ENCODE peak calls at places on chromosomes 3 and 15, in nine cellular contexts. K is mammary epithelial cell, W is heart right ventricle, Z is fibroblast of lung, H is dorsolateral prefrontal cortex, L is body of pancreas, N is brain microvascular endothelial cell, B is ovary, A is Panc1. E is an unnamed sample.

GRCh38 chr15:95853350-95853749 is 477.1 kb upstream of the NR2F2 start:
- DNase-seq in B (no peak), W (no peak), Z (no peak), A (no peak), N (no peak), L (no peak), H (no peak), K (no peak), E (no peak)

GRCh38 chr15:95520511-95520910 is 810.0 kb upstream of the NR2F2 start:
- DNase-seq in N (no peak), L (no peak), K (peak; percentile 37), H (no peak), W (no peak), A (no peak), Z (peak; percentile 49), B (no peak), E (no peak)

GRCh38 chr3:146164071-146164470 is 3.1 kb upstream of the PLOD2 start:
- DNase-seq in Z (peak; percentile 62), W (no peak), L (no peak), A (no peak), K (no peak), N (no peak), H (no peak), B (no peak), E (no peak)

GRCh38 chr3:138809506-138810266 is 25.0 kb downstream of the PIK3CB start:
- DNase-seq in K (no peak), B (no peak), A (no peak), Z (no peak), H (no peak), W (no peak), L (no peak), N (no peak), E (no peak)

GRCh38 chr3:13841141-13841540 is 38.7 kb downstream of the WNT7A start:
- DNase-seq in W (no peak), B (no peak), Z (no peak), K (peak; percentile 19), A (no peak), N (no peak), L (no peak), H (no peak), E (no peak)

GRCh38 chr3:41716391-41716910 is 245.5 kb downstream of the ULK4 start:
- DNase-seq in K (no peak), L (no peak), N (no peak), A (no peak), Z (peak; percentile 8), H (no peak), W (no peak), B (no peak), E (peak; percentile 5)

GRCh38 chr15:101536166-101536874 is 46.8 kb upstream of the PCSK6 start:
- DNase-seq in Z (peak; percentile 3), W (no peak), H (no peak), A (no peak), B (no peak), L (no peak), K (peak; percentile 8), N (no peak), E (no peak)

GRCh38 chr3:58092516-58092915 is 84.3 kb downstream of the FLNB start:
- DNase-seq in K (no peak), W (no peak), Z (no peak), H (no peak), B (no peak), A (no peak), L (no peak), N (no peak), E (no peak)

GRCh38 chr15:74964794-74965193 is 8.2 kb upstream of the RPP25 start:
- DNase-seq in L (peak; percentile 26), Z (peak; percentile 21), W (no peak), B (no peak), K (no peak), H (no peak), A (no peak), N (peak; percentile 39), E (no peak)

GRCh38 chr3:87298111-87298718 is 21.8 kb upstream of the POU1F1 start:
- DNase-seq in H (no peak), Z (peak; percentile 24), K (peak; percentile 22), L (no peak), W (no peak), B (no peak), A (no peak), N (no peak), E (peak; percentile 30)

GRCh38 chr3:15405448-15406050 is 21.8 kb downstream of the METTL6 start:
- DNase-seq in W (no peak), L (peak; percentile 37), B (no peak), Z (peak; percentile 56), N (peak; percentile 40), A (no peak), H (no peak), K (peak; percentile 38), E (peak; percentile 32)

GRCh38 chr3:143471705-143472104 is 352.1 kb downstream of the CHST2 start:
- DNase-seq in L (no peak), N (no peak), W (no peak), B (no peak), Z (no peak), A (no peak), H (no peak), K (no peak), E (no peak)

GRCh38 chr3:25021816-25022215 is 406.2 kb upstream of the RARB start:
- DNase-seq in A (no peak), L (no peak), K (peak; percentile 8), W (no peak), B (no peak), N (peak; percentile 49), Z (peak; percentile 51), H (no peak), E (peak; percentile 2)

GRCh38 chr3:100206687-100207086 is 54.1 kb upstream of the TBC1D23 start:
- DNase-seq in K (no peak), B (no peak), Z (no peak), A (no peak), L (no peak), H (no peak), N (no peak), W (no peak), E (no peak)

GRCh38 chr3:14441240-14441919 is 39.0 kb downstream of the SLC6A6 start:
- DNase-seq in A (no peak), B (no peak), K (peak; percentile 34), N (no peak), L (no peak), H (no peak), W (peak; percentile 68), Z (no peak), E (no peak)

GRCh38 chr3:38649500-38650247 is at the start of gene SCN5A:
- DNase-seq in K (no peak), N (no peak), B (peak; percentile 68), W (peak; percentile 71), H (no peak), Z (no peak), A (no peak), L (peak; percentile 45), E (peak; percentile 37)

GRCh38 chr3:113535898-113536297 is 3.5 kb downstream of the SIDT1 start:
- DNase-seq in W (no peak), A (no peak), B (no peak), L (no peak), N (no peak), Z (no peak), K (no peak), H (no peak), E (no peak)
- TF ChIP-seq CTCF in W (no peak), A (peak; percentile 64), B (no peak), L (no peak), N (peak; percentile 35), Z (no peak), K (peak; percentile 4), H (no peak), E (no peak)

GRCh38 chr15:68335655-68336054 is 58.1 kb downstream of the FEM1B start:
- DNase-seq in W (peak; percentile 51), L (no peak), N (no peak), H (no peak), Z (no peak), A (no peak), K (no peak), B (no peak), E (no peak)
- H3K27ac ChIP-seq in W (peak overlapping the region; percentile 71), L (peak overlapping the region; percentile 79), N (no peak overlapping the region), H (no peak overlapping the region), Z (no peak overlapping the region), A (no peak overlapping the region), K (no peak overlapping the region), B (no peak overlapping the region), E (peak overlapping the region; percentile 64)

DNA sequence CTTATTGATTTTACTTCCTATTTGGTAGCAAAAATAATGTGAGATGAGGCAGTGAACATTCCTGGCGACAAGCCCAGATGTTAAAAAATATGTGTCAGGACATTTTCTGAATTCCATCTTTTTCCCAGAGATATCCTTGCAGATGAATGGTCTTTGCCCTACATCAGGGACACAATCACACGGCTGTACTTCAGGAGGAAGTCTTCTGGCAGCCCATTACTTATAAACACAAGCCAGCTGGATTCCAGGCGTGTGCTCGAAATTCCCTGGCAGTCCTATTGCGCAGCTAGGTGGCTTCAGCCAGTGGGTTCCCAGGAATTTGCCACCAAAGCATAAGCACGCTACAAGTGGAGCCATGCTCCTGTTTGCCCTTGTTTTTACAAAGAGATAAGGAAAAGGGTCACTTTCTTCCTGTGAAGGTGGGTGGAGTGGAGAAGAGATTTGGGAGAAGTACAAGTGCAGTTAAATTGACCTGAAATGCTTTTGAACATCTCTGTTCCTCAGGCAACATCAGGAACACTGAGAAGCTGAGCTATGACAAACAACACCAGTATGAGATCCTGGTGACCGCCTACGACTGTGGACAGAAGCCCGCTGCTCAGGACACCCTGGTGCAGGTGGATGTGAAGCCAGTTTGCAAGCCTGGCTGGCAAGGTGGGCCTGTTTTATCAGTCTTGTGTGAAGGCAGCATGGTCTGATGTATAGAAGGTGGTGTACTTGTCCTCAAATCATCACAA is 257.1 kb upstream of the TRIM42 start:
- DNase-seq in W (no peak), L (peak; percentile 54), A (no peak), B (no peak), Z (peak; percentile 86), K (no peak), N (peak; percentile 71), H (no peak), E (no peak)
- TF ChIP-seq CTCF in W (peak; percentile 17), L (peak; percentile 40), A (no peak), B (no peak), Z (no peak), K (no peak), N (no peak), H (no peak), E (no peak)

GRCh38 chr3:8777201-8777977 is 8.0 kb upstream of the OXTR start:
- DNase-seq in B (no peak), Z (peak; percentile 72), A (no peak), H (no peak), N (no peak), W (no peak), L (no peak), K (no peak), E (no peak)

GRCh38 chr3:8773941-8774542 is 4.6 kb upstream of the OXTR start:
- DNase-seq in Z (no peak), B (no peak), N (no peak), L (no peak), W (no peak), H (no peak), A (no peak), K (no peak), E (no peak)

GRCh38 chr3:8776406-8776805 is 7.0 kb upstream of the OXTR start:
- DNase-seq in L (no peak), B (no peak), A (no peak), W (no peak), K (peak; percentile 86), H (no peak), N (peak; percentile 94), Z (peak; percentile 95), E (no peak)

GRCh38 chr3:8777978-8778267 is 8.5 kb upstream of the OXTR start:
- DNase-seq in N (no peak), B (no peak), Z (peak; percentile 16), W (no peak), A (no peak), K (no peak), H (no peak), L (no peak), E (no peak)

GRCh38 chr3:8775602-8776001 is 6.2 kb upstream of the OXTR start:
- DNase-seq in B (no peak), L (no peak), Z (no peak), H (no peak), W (no peak), N (no peak), A (no peak), K (no peak), E (no peak)
- H3K27ac ChIP-seq in B (no peak overlapping the region), L (no peak overlapping the region), Z (no peak overlapping the region), H (no peak overlapping the region), W (no peak overlapping the region), N (peak overlapping the region; percentile 94), A (no peak overlapping the region), K (no peak overlapping the region), E (no peak overlapping the region)